ENCODE peak calls at places on chromosomes 3 and 15, in six cellular contexts. A is stimulated activated CD4-positive, alpha-beta T cell treated with anti-CD3 and anti-CD28 coated beads, Interleukin-15, amount 100 ng/mL, for 1 hour; B is stimulated activated effector memory CD8-positive, alpha-beta T cell treated with anti-CD3 and anti-CD28 coated beads, Interleukin-12 subunit alpha, Interleukin-12 subunit beta, amount 100 ng/mL, for 72 hours; Y is foreskin fibroblast; D is NCI-H2029 treated with DMSO at 0.1 percent for 48 hours; N is brain microvascular endothelial cell. L is an unnamed sample.

GRCh38 chr3:172288625-172289024 is 159.6 kb downstream of the GHSR start:
- DNase-seq in A (no peak), Y (no peak), D (no peak), B (no peak), N (no peak), L (no peak)

GRCh38 chr3:120382941-120383447 is 33.8 kb upstream of the LRRC58 start:
- DNase-seq in B (no peak), Y (no peak), D (no peak), N (no peak), A (no peak), L (no peak)

GRCh38 chr3:87128006-87128405 is 99.1 kb upstream of the CHMP2B start:
- DNase-seq in N (no peak), D (no peak), A (no peak), B (no peak), Y (no peak), L (no peak)

GRCh38 chr15:77784361-77785292 is 151.9 kb upstream of the LINGO1 start:
- DNase-seq in D (no peak), N (peak; percentile 4), Y (peak; percentile 33), A (no peak), B (no peak), L (no peak)

GRCh38 chr3:173135059-173135458 is 6.0 kb downstream of the SPATA16 start:
- DNase-seq in A (no peak), N (no peak), B (no peak), Y (no peak), D (no peak), L (no peak)

GRCh38 chr15:43912991-43913927 is 86.5 kb downstream of the WDR76 start:
- DNase-seq in D (no peak), B (no peak), N (peak; percentile 98), A (no peak), Y (peak; percentile 96), L (no peak)

GRCh38 chr15:92439311-92439710 is 45.6 kb downstream of the ST8SIA2 start:
- DNase-seq in N (no peak), D (no peak), B (no peak), Y (no peak), A (no peak), L (no peak)

GRCh38 chr3:138351916-138352555 is 3.7 kb downstream of the MRAS start:
- DNase-seq in A (no peak), B (no peak), Y (peak; percentile 51), D (no peak), N (no peak), L (no peak)

GRCh38 chr3:197465197-197465995 is 90.4 kb downstream of the BDH1 start:
- DNase-seq in A (no peak), D (no peak), N (no peak), Y (peak; percentile 56), B (no peak), L (no peak)

GRCh38 chr3:13536832-13537231 is 12.1 kb upstream of the FBLN2 start:
- DNase-seq in D (peak; percentile 40), N (no peak), Y (no peak), A (no peak), B (no peak), L (no peak)

GRCh38 chr15:65394280-65394789 is 16.5 kb upstream of the IGDCC3 start:
- DNase-seq in A (no peak), B (no peak), Y (no peak), D (no peak), N (no peak), L (no peak)

GRCh38 chr15:67822537-67823370 is 2.6 kb upstream of the SKOR1 start:
- DNase-seq in B (no peak), N (no peak), D (no peak), Y (no peak), A (no peak), L (no peak)

GRCh38 chr3:130900959-130901358 is 7.1 kb downstream of the ATP2C1 start:
- DNase-seq in Y (peak; percentile 21), N (no peak), A (no peak), D (no peak), B (no peak), L (no peak)

GRCh38 chr3:16060358-16060852 is 114.1 kb upstream of the GALNT15 start:
- DNase-seq in N (peak; percentile 100), B (no peak), Y (peak; percentile 99), A (no peak), D (no peak), L (no peak)

GRCh38 chr3:117101697-117102096 is 392.1 kb downstream of the TUSC7 start:
- DNase-seq in N (no peak), Y (peak; percentile 83), A (no peak), B (no peak), D (no peak), L (no peak)

GRCh38 chr3:66297260-66297863 is 76.6 kb downstream of the SLC25A26 start:
- DNase-seq in D (no peak), B (no peak), Y (no peak), A (no peak), N (peak; percentile 3), L (no peak)

GRCh38 chr3:7978104-7978457 is 523.5 kb upstream of the LMCD1 start:
- DNase-seq in A (no peak), N (no peak), D (no peak), Y (no peak), B (no peak), L (peak; percentile 64)